ENCODE peak calls at places on chromosome 12, in ten cellular contexts. D is astrocyte of the spinal cord, W is stomach, A is NB4, L is brain microvascular endothelial cell, G is BJ, R is psoas muscle, Q is cardiac fibroblast, C is fibroblast of villous mesenchyme, H is neural progenitor cell. O is an unnamed sample.

GRCh38 chr12:57005980-57006808 is at the start of gene ZBTB39:
- DNase-seq in D (peak), W (peak), A (peak), L (peak), G (no peak), R (peak), Q (peak), C (peak), H (peak), O (peak)

GRCh38 chr12:110004598-110004997 is 5.4 kb downstream of the ANKRD13A start:
- DNase-seq in D (no peak), W (no peak), A (no peak), L (no peak), G (no peak), R (no peak), Q (no peak), C (no peak), H (no peak), O (no peak)

GRCh38 chr12:56723889-56724659 is 1.0 kb downstream of the NACA start:
- DNase-seq in D (peak), W (peak), A (peak), L (peak), G (peak), R (peak), Q (peak), C (peak), H (peak), O (peak)

GRCh38 chr12:79706156-79706555 is 15.4 kb upstream of the PAWR start:
- DNase-seq in D (no peak), W (no peak), A (no peak), L (no peak), G (no peak), R (no peak), Q (no peak), C (no peak), H (no peak), O (peak)

GRCh38 chr12:91139264-91139663 is 28.0 kb upstream of the LUM start:
- DNase-seq in D (no peak), W (no peak), A (no peak), L (no peak), G (no peak), R (no peak), Q (peak), C (peak), H (no peak), O (peak)

GRCh38 chr12:49921936-49922335 is 18.2 kb upstream of the FAIM2 start:
- DNase-seq in D (no peak), W (no peak), A (no peak), L (no peak), G (no peak), R (peak), Q (no peak), C (no peak), H (no peak), O (no peak)

GRCh38 chr12:31245822-31246469 is 80.0 kb downstream of the SINHCAF start:
- DNase-seq in D (no peak), W (no peak), A (no peak), L (no peak), G (no peak), R (no peak), Q (peak), C (peak), H (peak), O (no peak)

GRCh38 chr12:54262403-54262925 is 17.5 kb downstream of the CBX5 start:
- DNase-seq in D (peak), W (no peak), A (peak), L (peak), G (no peak), R (no peak), Q (peak), C (peak), H (no peak), O (peak)

GRCh38 chr12:57630891-57631433 is 2.0 kb downstream of the B4GALNT1 start:
- DNase-seq in D (no peak), W (no peak), A (no peak), L (no peak), G (no peak), R (no peak), Q (no peak), C (no peak), H (peak), O (no peak)

GRCh38 chr12:108634225-108634795 is 616 bp upstream of the SELPLG start:
- DNase-seq in D (no peak), W (peak), A (peak), L (no peak), G (no peak), R (no peak), Q (no peak), C (no peak), H (no peak), O (no peak)

GRCh38 chr12:4407136-4407535 is 27.6 kb upstream of the FGF23 start:
- DNase-seq in D (no peak), W (no peak), A (no peak), L (no peak), G (no peak), R (no peak), Q (no peak), C (no peak), H (no peak), O (no peak)

GRCh38 chr12:100127766-100128508 is 14.7 kb downstream of the BLTP3B start:
- DNase-seq in D (peak), W (no peak), A (peak), L (no peak), G (no peak), R (no peak), Q (peak), C (peak), H (no peak), O (peak)

GRCh38 chr12:107125833-107126232 is 32.5 kb upstream of the CRY1 start:
- DNase-seq in D (no peak), W (no peak), A (no peak), L (no peak), G (no peak), R (no peak), Q (no peak), C (no peak), H (no peak), O (no peak)

GRCh38 chr12:19323768-19324167 is 115.5 kb upstream of the AEBP2 start:
- DNase-seq in D (no peak), W (no peak), A (no peak), L (no peak), G (peak), R (no peak), Q (no peak), C (peak), H (no peak), O (peak)

GRCh38 chr12:113271853-113272561 is 50.7 kb downstream of the TPCN1 start:
- DNase-seq in D (peak), W (peak), A (peak), L (peak), G (peak), R (peak), Q (peak), C (peak), H (no peak), O (peak)

GRCh38 chr12:93622485-93622884 is 50.0 kb downstream of the SOCS2 start:
- DNase-seq in D (peak), W (no peak), A (no peak), L (no peak), G (no peak), R (no peak), Q (peak), C (peak), H (no peak), O (peak)

GRCh38 chr12:27462151-27462694 is 15.7 kb downstream of the SMCO2 start:
- DNase-seq in D (peak), W (no peak), A (no peak), L (peak), G (peak), R (no peak), Q (peak), C (peak), H (no peak), O (peak)

DNA sequence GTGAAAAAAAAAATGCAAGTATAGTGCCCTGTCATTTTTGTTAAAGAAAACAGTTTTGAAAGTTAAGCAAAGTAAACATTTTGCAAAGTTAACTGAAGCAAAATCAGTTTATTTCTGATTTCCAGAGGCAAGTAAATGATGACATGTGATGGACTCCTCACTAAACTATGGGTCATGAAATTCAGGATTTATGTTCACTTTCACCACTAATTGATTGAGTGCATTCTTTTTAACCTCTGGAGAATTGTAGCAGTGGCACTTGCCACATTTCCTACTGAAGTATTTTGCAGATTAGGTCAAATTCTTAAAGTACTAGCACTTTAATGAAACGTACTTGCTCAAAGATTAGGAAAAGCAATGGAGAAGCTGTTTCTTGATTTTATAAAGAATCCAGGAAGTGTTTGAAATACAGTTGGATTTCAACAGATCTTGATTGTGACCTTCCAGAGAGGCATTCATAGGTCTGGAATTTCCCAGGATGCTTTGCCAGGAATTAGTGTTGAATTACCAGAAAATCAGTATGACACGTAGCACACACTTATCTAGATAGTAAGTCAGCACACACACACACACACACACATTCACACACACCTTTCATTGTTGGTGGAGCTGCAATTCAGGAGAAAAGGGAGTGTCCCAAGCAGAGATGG is 162.6 kb downstream of the MYRFL start:
- DNase-seq in D (peak), W (no peak), A (no peak), L (peak), G (peak), R (no peak), Q (peak), C (peak), H (no peak), O (peak)
- H3K4me3 ChIP-seq in D (no peak), W (no peak), A (no peak), L (no peak), G (no peak), R (peak), Q (no peak), C (no peak), H (no peak), O (no peak)

GRCh38 chr12:123987022-123987421 is 14.0 kb downstream of the ZNF664 start:
- DNase-seq in D (no peak), W (no peak), A (peak), L (no peak), G (no peak), R (no peak), Q (no peak), C (no peak), H (no peak), O (no peak)
- H3K4me3 ChIP-seq in D (no peak), W (no peak), A (no peak), L (no peak), G (no peak), R (no peak), Q (no peak), C (no peak), H (no peak), O (no peak)

GRCh38 chr12:15688202-15688736 is 100.9 kb downstream of the EPS8 start:
- DNase-seq in D (peak), W (peak), A (peak), L (peak), G (no peak), R (peak), Q (peak), C (no peak), H (no peak), O (no peak)

GRCh38 chr12:15688838-15689237 is 100.3 kb downstream of the EPS8 start:
- DNase-seq in D (peak), W (no peak), A (peak), L (no peak), G (no peak), R (no peak), Q (no peak), C (no peak), H (peak), O (no peak)

GRCh38 chr12:15691372-15691771 is 97.8 kb downstream of the EPS8 start:
- DNase-seq in D (no peak), W (no peak), A (no peak), L (no peak), G (no peak), R (no peak), Q (no peak), C (no peak), H (no peak), O (peak)

GRCh38 chr12:15690320-15690719 is 98.9 kb downstream of the EPS8 start:
- DNase-seq in D (no peak), W (no peak), A (no peak), L (no peak), G (no peak), R (no peak), Q (no peak), C (no peak), H (no peak), O (no peak)

DNA sequence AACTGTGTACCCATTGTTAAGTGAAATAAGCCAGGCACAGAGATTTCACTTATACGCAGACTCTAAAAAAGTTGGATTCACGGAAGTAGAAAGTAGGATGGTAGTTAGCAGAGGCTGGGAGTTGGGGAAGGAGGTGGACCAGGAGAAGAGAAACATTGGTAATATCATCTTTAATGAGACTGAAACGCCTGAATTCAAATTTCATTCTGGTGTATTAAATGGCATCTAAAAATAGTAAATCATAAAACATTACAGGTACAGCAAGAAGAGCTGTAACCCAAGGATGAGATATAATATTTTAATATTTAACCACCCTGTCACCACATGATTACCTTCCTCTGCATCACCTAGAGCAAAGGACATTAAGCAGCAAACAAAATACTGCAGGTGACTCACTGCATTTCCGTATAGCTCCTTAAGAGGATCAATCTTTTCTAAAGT is 99.4 kb downstream of the EPS8 start:
- DNase-seq in D (no peak), W (no peak), A (no peak), L (no peak), G (no peak), R (no peak), Q (no peak), C (no peak), H (no peak), O (no peak)
- H3K4me3 ChIP-seq in D (no peak), W (no peak), A (peak), L (no peak), G (no peak), R (no peak), Q (no peak), C (no peak), H (no peak), O (no peak)

DNA sequence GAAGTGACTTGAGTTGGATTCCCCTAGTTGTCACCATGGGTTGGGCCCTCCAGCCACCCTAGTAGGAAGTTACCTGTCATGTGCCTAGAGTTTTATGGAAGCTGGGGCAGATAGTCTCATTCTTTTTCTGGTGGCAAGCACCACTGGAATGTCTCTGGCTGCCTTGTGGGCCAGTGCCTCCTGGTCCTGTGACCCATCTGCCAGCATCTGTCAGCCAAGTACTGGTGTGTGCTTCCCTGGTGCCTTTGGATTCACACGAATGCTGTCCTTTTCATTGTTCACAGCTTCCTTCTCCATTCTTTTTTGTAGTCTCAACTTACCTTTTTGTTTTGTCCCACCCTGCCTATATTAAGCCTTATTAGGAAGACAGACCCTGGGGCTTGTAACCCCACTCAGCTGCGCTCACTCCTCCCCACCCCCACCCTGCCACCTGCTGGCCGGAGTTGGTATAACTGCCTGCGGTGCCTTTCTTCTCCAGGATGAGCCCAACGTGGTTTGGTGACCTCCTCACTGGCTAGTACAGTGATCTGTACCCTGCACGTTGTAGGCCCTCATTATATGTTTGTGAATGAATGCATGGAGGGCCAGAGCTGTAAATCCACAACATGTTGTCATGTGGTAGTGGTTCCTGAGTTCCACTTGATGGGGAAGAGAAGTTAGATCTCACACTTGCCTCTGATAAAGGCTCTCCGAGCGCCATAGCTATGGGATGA is 125.7 kb downstream of the TSPAN9 start:
- DNase-seq in D (peak), W (peak), A (peak), L (no peak), G (no peak), R (peak), Q (peak), C (peak), H (peak), O (no peak)
- H3K4me3 ChIP-seq in D (no peak), W (no peak), A (no peak), L (no peak), G (no peak), R (peak), Q (no peak), C (no peak), H (no peak), O (no peak)

DNA sequence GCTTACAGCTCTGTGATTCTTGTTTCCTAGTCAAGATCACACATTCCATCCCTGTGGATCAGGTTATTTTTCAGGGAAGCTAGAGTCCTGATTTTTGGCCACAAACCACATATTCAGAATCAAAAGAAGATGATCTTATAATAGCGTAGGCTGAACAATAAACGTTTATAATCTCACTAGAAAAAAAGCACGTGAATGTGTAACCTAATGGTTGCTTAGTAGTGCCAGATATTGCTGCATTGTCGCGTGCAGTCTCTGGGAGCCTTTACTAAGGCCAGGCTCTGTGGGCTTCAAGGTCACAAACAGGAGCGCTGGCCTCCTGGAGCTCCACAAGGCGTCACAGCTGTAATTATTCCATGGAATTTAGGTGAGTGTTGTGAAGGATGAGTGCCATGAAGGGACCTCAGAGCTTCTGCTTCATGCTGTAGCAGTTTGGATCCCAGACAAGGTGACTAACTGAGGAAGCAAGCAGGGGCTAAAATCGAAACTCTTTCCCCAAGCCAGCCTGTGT is 17.4 kb downstream of the CDKN1B start:
- DNase-seq in D (peak), W (no peak), A (no peak), L (no peak), G (peak), R (no peak), Q (no peak), C (peak), H (no peak), O (peak)
- H3K4me3 ChIP-seq in D (no peak), W (no peak), A (no peak), L (no peak), G (peak), R (no peak), Q (no peak), C (peak), H (no peak), O (peak)

GRCh38 chr12:38771871-38772270 is 133.5 kb downstream of the CPNE8 start:
- DNase-seq in D (no peak), W (no peak), A (peak), L (no peak), G (no peak), R (no peak), Q (peak), C (peak), H (no peak), O (no peak)
- H3K4me3 ChIP-seq in D (no peak), W (no peak), A (no peak), L (no peak), G (no peak), R (no peak), Q (no peak), C (no peak), H (no peak), O (no peak)

GRCh38 chr12:127297327-127297726 is 969.6 kb upstream of the TMEM132C start:
- DNase-seq in D (no peak), W (no peak), A (no peak), L (no peak), G (no peak), R (no peak), Q (no peak), C (no peak), H (no peak), O (no peak)
- H3K4me3 ChIP-seq in D (no peak), W (no peak), A (no peak), L (no peak), G (no peak), R (no peak), Q (no peak), C (no peak), H (no peak), O (no peak)

GRCh38 chr12:114407034-114407420 is 1.1 kb upstream of the TBX5 start:
- DNase-seq in D (no peak), W (no peak), A (no peak), L (no peak), G (no peak), R (no peak), Q (no peak), C (peak), H (no peak), O (no peak)
- H3K4me3 ChIP-seq in D (no peak), W (no peak), A (no peak), L (no peak), G (peak), R (no peak), Q (peak), C (peak), H (no peak), O (peak)

DNA sequence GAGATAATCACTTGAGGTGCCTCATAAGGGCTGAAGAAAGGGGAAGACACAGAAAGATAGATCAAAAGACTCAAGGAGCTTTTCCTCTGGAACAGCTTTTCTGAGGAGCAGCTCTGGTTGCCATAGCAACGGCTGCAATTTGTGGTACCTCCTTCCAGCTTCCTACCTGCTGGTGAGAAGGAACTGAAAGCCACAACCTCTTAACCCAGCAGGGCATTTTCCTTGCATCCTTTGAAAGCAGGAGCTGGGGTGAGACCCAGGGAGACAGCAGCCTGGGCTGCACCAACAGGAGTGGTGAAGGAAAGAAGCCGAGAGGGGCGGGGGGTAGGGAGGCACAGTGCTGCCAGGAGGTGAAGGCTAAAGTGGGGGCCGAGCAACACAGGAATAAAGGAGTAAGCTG is 129.6 kb downstream of the RPAP3 start:
- DNase-seq in D (no peak), W (no peak), A (no peak), L (no peak), G (no peak), R (no peak), Q (no peak), C (no peak), H (peak), O (no peak)
- H3K4me3 ChIP-seq in D (no peak), W (no peak), A (no peak), L (no peak), G (no peak), R (no peak), Q (no peak), C (no peak), H (peak), O (no peak)

O was measured in foreskin fibroblast.